ENCODE peak calls at places on chromosomes 6 and 20, in eight cellular contexts. W is KBM-7; A is posterior cingulate gyrus; N is hepatocyte; C is NB4; E is CD4-positive, alpha-beta memory T cell; U is fibroblast of lung; F is activated T-helper 1 cell treated with anti-CD3 and anti-CD28 coated beads, Interleukin-2, amount 50 U/mL, for 16 hours. I is an unnamed sample.

GRCh38 chr6:165548450-165548849 is 114.6 kb downstream of the PDE10A start:
- DNase-seq in W (no peak), A (no peak), N (no peak), C (no peak), E (no peak), U (no peak), F (no peak), I (no peak)

GRCh38 chr20:8255945-8256632 is 124.0 kb downstream of the PLCB1 start:
- DNase-seq in W (no peak), A (no peak), N (no peak), C (no peak), E (no peak), U (no peak), F (no peak), I (peak)

GRCh38 chr6:117906905-117907599 is at the start of gene SLC35F1:
- DNase-seq in W (peak), A (peak), N (peak), C (no peak), E (no peak), U (peak), F (no peak), I (no peak)

GRCh38 chr6:22363966-22364296 is 67.1 kb upstream of the PRL start:
- DNase-seq in W (no peak), A (no peak), N (no peak), C (no peak), E (no peak), U (no peak), F (no peak), I (no peak)

GRCh38 chr6:29845405-29846006 is 17.9 kb downstream of the HLA-G start:
- DNase-seq in W (no peak), A (no peak), N (peak), C (no peak), E (no peak), U (no peak), F (no peak), I (no peak)

GRCh38 chr6:53794073-53794719 is 609 bp upstream of the LRRC1 start:
- DNase-seq in W (no peak), A (peak), N (peak), C (peak), E (peak), U (peak), F (peak), I (peak)

GRCh38 chr20:7432612-7433011 is 507.6 kb downstream of the HAO1 start:
- DNase-seq in W (no peak), A (no peak), N (no peak), C (no peak), E (no peak), U (no peak), F (no peak), I (no peak)

GRCh38 chr6:49549691-49550412 is 616 bp upstream of the C6orf141 start:
- DNase-seq in W (no peak), A (no peak), N (no peak), C (no peak), E (no peak), U (no peak), F (no peak), I (no peak)

GRCh38 chr6:133242761-133243590 is 1.8 kb downstream of the EYA4 start:
- DNase-seq in W (no peak), A (no peak), N (no peak), C (no peak), E (no peak), U (peak), F (no peak), I (no peak)

GRCh38 chr6:90121982-90122381 is 174.7 kb downstream of the BACH2 start:
- DNase-seq in W (no peak), A (no peak), N (no peak), C (no peak), E (no peak), U (no peak), F (no peak), I (no peak)

GRCh38 chr6:50549460-50549859 is 163.9 kb upstream of the TFAP2D start:
- DNase-seq in W (no peak), A (no peak), N (no peak), C (no peak), E (no peak), U (no peak), F (no peak), I (no peak)

GRCh38 chr20:45902199-45902701 is 9.7 kb downstream of the PLTP start:
- DNase-seq in W (no peak), A (no peak), N (no peak), C (no peak), E (no peak), U (no peak), F (no peak), I (no peak)

GRCh38 chr6:12962995-12963394 is 246.4 kb downstream of the PHACTR1 start:
- DNase-seq in W (peak), A (no peak), N (no peak), C (peak), E (no peak), U (no peak), F (no peak), I (no peak)

GRCh38 chr6:84017709-84018452 is 15.7 kb upstream of the MRAP2 start:
- DNase-seq in W (no peak), A (no peak), N (no peak), C (no peak), E (no peak), U (no peak), F (no peak), I (no peak)

GRCh38 chr20:51386586-51386985 is 155.9 kb downstream of the NFATC2 start:
- DNase-seq in W (no peak), A (no peak), N (no peak), C (no peak), E (no peak), U (no peak), F (no peak), I (no peak)

GRCh38 chr6:143845033-143845432 is 1.9 kb downstream of the LTV1 start:
- DNase-seq in W (no peak), A (no peak), N (no peak), C (no peak), E (no peak), U (no peak), F (no peak), I (no peak)

GRCh38 chr20:10040070-10040970 is 5.5 kb downstream of the ANKEF1 start:
- DNase-seq in W (no peak), A (no peak), N (no peak), C (no peak), E (no peak), U (peak), F (no peak), I (no peak)

GRCh38 chr6:44257753-44258324 is 511 bp upstream of the SLC35B2 start:
- DNase-seq in W (no peak), A (no peak), N (no peak), C (no peak), E (no peak), U (no peak), F (no peak), I (no peak)

GRCh38 chr6:10954590-10955010 is 67.7 kb downstream of the SYCP2L start:
- DNase-seq in W (peak), A (peak), N (peak), C (peak), E (peak), U (peak), F (no peak), I (peak)

GRCh38 chr6:44011350-44011925 is 115.8 kb downstream of the MRPL14 start:
- DNase-seq in W (no peak), A (no peak), N (no peak), C (no peak), E (no peak), U (no peak), F (no peak), I (no peak)

GRCh38 chr6:81340946-81341345 is 411.5 kb downstream of the TENT5A start:
- DNase-seq in W (no peak), A (no peak), N (no peak), C (no peak), E (no peak), U (no peak), F (no peak), I (no peak)

GRCh38 chr6:154448448-154449096 is 61.9 kb downstream of the CNKSR3 start:
- DNase-seq in W (no peak), A (no peak), N (peak), C (no peak), E (no peak), U (peak), F (no peak), I (peak)

GRCh38 chr20:40945754-40946451 is 82.7 kb upstream of the TOP1 start:
- DNase-seq in W (peak), A (peak), N (peak), C (peak), E (no peak), U (peak), F (no peak), I (no peak)

GRCh38 chr6:134787261-134787871 is 162.5 kb downstream of the ALDH8A1 start:
- DNase-seq in W (no peak), A (no peak), N (no peak), C (no peak), E (no peak), U (peak), F (no peak), I (no peak)

GRCh38 chr6:139970591-139970991 is 596.1 kb upstream of the CITED2 start:
- DNase-seq in W (no peak), A (no peak), N (no peak), C (no peak), E (no peak), U (peak), F (no peak), I (no peak)

GRCh38 chr6:69584913-69585729 is 211.7 kb downstream of the LMBRD1 start:
- DNase-seq in W (peak), A (no peak), N (peak), C (peak), E (peak), U (no peak), F (no peak), I (no peak)

GRCh38 chr6:136446579-136447182 is 103.5 kb downstream of the MAP7 start:
- DNase-seq in W (no peak), A (no peak), N (no peak), C (no peak), E (no peak), U (peak), F (no peak), I (no peak)

GRCh38 chr6:26421259-26422144 is 18.8 kb upstream of the BTN3A3 start:
- DNase-seq in W (peak), A (peak), N (peak), C (peak), E (peak), U (peak), F (no peak), I (peak)

GRCh38 chr6:3665608-3666007 is 85.9 kb downstream of the PXDC1 start:
- DNase-seq in W (no peak), A (peak), N (no peak), C (no peak), E (no peak), U (no peak), F (no peak), I (no peak)

GRCh38 chr6:23457321-23457720 is 668.7 kb upstream of the NRSN1 start:
- DNase-seq in W (no peak), A (no peak), N (no peak), C (no peak), E (no peak), U (no peak), F (no peak), I (no peak)

GRCh38 chr20:62029951-62030350 is 35.7 kb downstream of the TAF4 start:
- DNase-seq in W (no peak), A (no peak), N (no peak), C (no peak), E (no peak), U (no peak), F (no peak), I (no peak)

GRCh38 chr20:39897058-39897457 is 792.0 kb downstream of the MAFB start:
- DNase-seq in W (no peak), A (no peak), N (no peak), C (no peak), E (no peak), U (peak), F (no peak), I (no peak)

GRCh38 chr6:30489081-30490030 is at the start of gene HLA-E:
- DNase-seq in W (peak), A (peak), N (peak), C (peak), E (peak), U (peak), F (peak), I (peak)

GRCh38 chr6:160750276-160750689 is 48.2 kb downstream of the PLG start:
- DNase-seq in W (peak), A (no peak), N (peak), C (peak), E (no peak), U (no peak), F (no peak), I (no peak)

GRCh38 chr6:41111017-41111416 is 38.2 kb downstream of the NFYA start:
- DNase-seq in W (no peak), A (no peak), N (no peak), C (no peak), E (no peak), U (no peak), F (no peak), I (no peak)

GRCh38 chr6:166235666-166236292 is 68.1 kb upstream of the TBXT start:
- DNase-seq in W (no peak), A (no peak), N (no peak), C (no peak), E (no peak), U (no peak), F (no peak), I (no peak)

I was measured in NCI-H2029 treated with DMSO at 0.1 percent for 48 hours.